ENCODE peak calls at places on chromosomes 6 and 20, in five cellular contexts. I is A549, S is endothelial cell of umbilical vein, O is NB4, D is K562. J is an unnamed sample.

GRCh38 chr6:111057074-111057752 is 30.1 kb upstream of the SLC16A10 start:
- DNase-seq in D (peak), O (peak), I (peak), S (peak), J (no peak)

GRCh38 chr6:83517500-83517899 is 5.2 kb downstream of the PRSS35 start:
- DNase-seq in I (no peak), D (no peak), S (no peak), O (no peak), J (no peak)

GRCh38 chr6:19554356-19555225 is 282.6 kb upstream of the ID4 start:
- DNase-seq in I (no peak), S (no peak), D (no peak), O (no peak), J (no peak)

GRCh38 chr6:170076466-170077165 is 214.3 kb downstream of the DLL1 start:
- DNase-seq in S (no peak), I (no peak), D (no peak), O (no peak), J (no peak)

GRCh38 chr20:23159256-23159922 is 73.3 kb upstream of the CD93 start:
- DNase-seq in D (no peak), O (peak), I (no peak), S (no peak), J (no peak)

GRCh38 chr20:48556956-48557355 is 270.8 kb downstream of the PREX1 start:
- DNase-seq in I (no peak), S (no peak), O (no peak), D (no peak), J (no peak)

GRCh38 chr6:26044140-26045045 is 42.8 kb upstream of the HFE start:
- DNase-seq in I (no peak), S (no peak), D (no peak), O (peak), J (no peak)

GRCh38 chr6:119308994-119309657 is 40.4 kb downstream of the MAN1A1 start:
- DNase-seq in S (no peak), D (no peak), O (no peak), I (no peak), J (no peak)

GRCh38 chr6:152170702-152171667 is 363.5 kb downstream of the ESR1 start:
- DNase-seq in I (no peak), S (no peak), D (no peak), O (no peak), J (peak)

GRCh38 chr6:115765966-115766365 is 294.7 kb downstream of the FRK start:
- DNase-seq in I (no peak), S (no peak), O (no peak), D (no peak), J (no peak)

GRCh38 chr6:107315116-107315515 is 144.2 kb downstream of the PDSS2 start:
- DNase-seq in D (no peak), I (no peak), O (no peak), S (no peak), J (no peak)

GRCh38 chr20:16104783-16105182 is 468.5 kb downstream of the KIF16B start:
- DNase-seq in S (no peak), I (no peak), O (no peak), D (no peak), J (no peak)
- TF ChIP-seq MYC in S (no peak), I (no peak), O (no peak), D (no peak), J (no peak)

GRCh38 chr6:54310377-54311152 is 2.3 kb downstream of the TINAG start:
- DNase-seq in D (no peak), I (no peak), O (no peak), S (no peak), J (no peak)

GRCh38 chr6:54308240-54308639 is at the start of gene TINAG:
- DNase-seq in I (no peak), S (no peak), O (no peak), D (no peak), J (no peak)

GRCh38 chr6:54307412-54308036 is 717 bp upstream of the TINAG start:
- DNase-seq in D (no peak), S (no peak), O (no peak), I (peak), J (peak)

GRCh38 chr6:54308677-54309315 is 555 bp downstream of the TINAG start:
- DNase-seq in S (no peak), I (no peak), D (no peak), O (no peak), J (no peak)
- TF ChIP-seq MYC in S (no peak), I (no peak), D (no peak), O (no peak), J (no peak)

GRCh38 chr6:14110001-14110818 is 7.4 kb upstream of the CD83 start:
- DNase-seq in I (no peak), S (no peak), O (no peak), D (peak), J (peak)
- TF ChIP-seq MYC in I (no peak), S (no peak), O (no peak), D (no peak), J (no peak)

DNA sequence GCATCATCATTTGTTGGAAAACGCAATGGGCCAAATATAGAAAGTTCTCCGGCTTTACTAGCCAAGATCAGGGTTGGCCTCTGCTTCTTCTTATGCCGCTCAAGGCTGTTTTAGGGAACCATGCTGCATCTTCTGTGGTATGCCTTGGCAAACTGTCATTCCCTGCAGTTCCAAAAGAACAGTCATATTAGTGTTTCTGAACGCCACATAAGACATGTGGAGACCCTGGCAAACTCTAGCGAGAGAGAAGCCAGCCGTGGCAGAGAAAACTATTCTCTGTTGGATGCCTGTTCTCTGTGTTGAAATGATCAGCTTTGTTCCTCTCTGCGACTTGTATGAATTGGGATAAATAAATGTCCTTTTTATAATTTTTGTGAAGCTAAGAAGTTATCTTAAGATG is 10.9 kb downstream of the ACTR5 start:
- DNase-seq in D (no peak), I (no peak), S (no peak), O (no peak), J (no peak)
- TF ChIP-seq MYC in D (no peak), I (no peak), S (no peak), O (no peak), J (no peak)

DNA sequence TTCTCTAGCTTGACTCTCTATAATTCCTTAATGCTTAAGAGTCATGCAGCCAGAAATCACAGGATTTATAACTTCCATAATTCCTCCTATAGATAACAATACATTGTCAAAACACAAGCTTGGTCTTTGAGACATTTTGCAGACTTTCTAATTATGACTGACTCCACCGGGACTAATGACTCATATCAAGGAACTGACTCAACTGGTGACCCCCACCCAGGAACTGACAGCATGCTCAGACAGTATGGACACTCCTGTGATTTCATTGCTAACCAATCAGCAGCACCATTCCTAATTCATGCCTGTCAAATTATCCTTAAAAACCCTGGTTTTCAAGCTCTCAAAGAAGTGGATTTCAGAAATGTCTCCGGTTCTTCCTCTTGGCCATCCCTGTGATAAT is 670.5 kb upstream of the IMPG1 start:
- DNase-seq in D (no peak), O (no peak), I (no peak), S (peak), J (no peak)
- TF ChIP-seq MYC in D (no peak), O (no peak), I (no peak), S (no peak), J (no peak)

DNA sequence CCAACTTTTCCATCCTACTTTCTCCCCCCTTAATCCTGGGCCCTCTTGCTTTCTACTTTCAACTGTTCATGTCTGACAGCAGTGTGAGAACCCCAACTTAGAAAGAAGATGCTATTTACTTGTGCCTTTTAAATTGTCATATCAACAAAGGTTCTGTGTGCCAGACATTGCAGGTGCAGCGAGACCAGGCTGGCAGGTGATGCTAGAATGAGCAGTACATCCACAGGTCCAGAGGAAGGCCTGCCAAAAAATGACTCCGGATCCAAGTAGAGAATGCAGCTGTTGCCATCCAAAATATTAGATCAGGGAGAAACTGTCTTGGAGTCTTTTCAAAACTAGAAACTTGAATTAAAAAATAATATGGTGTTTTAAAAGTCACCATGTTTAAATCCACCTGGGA is 510.5 kb downstream of the LMBRD1 start:
- DNase-seq in O (no peak), I (no peak), S (no peak), D (no peak), J (no peak)
- TF ChIP-seq MYC in O (no peak), I (no peak), S (no peak), D (no peak), J (no peak)

GRCh38 chr20:17648782-17649730 is 33.0 kb downstream of the RRBP1 start:
- DNase-seq in S (no peak), I (peak), O (peak), D (peak), J (peak)

GRCh38 chr20:17648306-17648646 is 33.8 kb downstream of the RRBP1 start:
- DNase-seq in S (no peak), O (peak), I (no peak), D (no peak), J (no peak)

GRCh38 chr20:17646901-17647301 is 35.1 kb downstream of the RRBP1 start:
- DNase-seq in D (no peak), O (no peak), I (no peak), S (no peak), J (no peak)

GRCh38 chr20:17646209-17646717 is 35.8 kb downstream of the RRBP1 start:
- DNase-seq in D (no peak), O (no peak), S (no peak), I (no peak), J (no peak)

DNA sequence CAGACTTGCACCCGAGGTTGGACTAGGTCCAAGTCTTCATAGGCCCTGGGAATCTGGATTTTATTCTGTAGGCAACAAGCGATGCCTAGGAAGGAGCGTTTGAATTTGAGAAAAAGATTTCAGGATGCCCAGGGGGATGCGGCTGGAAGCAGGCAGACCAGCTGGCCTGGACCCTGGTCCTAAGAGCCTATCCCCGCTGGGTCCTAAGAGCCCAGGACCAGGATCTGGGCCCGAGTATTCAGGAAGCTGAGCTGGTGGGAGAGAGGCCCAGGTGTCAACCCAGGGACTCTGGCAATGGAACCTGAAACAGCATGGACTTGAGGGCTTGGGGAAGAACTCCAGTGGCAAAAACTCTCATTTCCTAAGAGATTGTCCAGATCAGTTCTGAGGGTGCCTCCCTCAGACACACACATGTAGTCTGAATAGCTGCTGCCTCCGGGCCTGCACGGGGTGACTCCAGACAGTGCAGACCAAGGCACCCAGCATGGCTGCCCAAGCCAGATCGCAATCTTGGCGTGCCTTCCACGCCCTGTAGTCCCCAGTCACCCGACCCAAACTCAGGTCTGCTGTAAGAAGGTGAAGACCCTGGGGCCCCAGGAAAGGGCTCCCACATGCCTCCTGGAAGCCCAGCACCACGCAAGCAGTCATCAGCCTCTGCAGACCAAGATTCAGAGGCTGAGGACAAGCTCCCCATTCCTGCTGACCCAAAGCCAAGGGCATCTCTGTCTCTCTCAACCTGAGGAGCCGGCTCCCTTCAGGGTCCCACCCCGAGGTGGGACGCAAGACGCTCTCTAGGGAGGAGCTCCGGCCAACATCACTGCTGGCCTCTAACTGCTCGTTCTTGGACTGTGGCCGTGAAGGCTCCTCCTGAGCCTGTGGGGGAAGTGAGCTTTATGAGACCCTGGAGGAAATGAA is 34.4 kb downstream of the RRBP1 start:
- DNase-seq in O (no peak), I (no peak), D (no peak), S (no peak), J (no peak)
- TF ChIP-seq MYC in O (peak), I (no peak), D (no peak), S (no peak), J (no peak)

J was measured in GM12878.